ENCODE peak calls at places on chromosomes 2 and 18, in four cellular contexts. F is substantia nigra, U is kidney tubule cell, D is neural progenitor cell. B is an unnamed sample.

GRCh38 chr2:117983040-117983439 is 30.8 kb downstream of the CCDC93 start:
- DNase-seq in F (no peak), U (peak), D (no peak), B (no peak)

GRCh38 chr2:144325086-144325485 is 194.8 kb downstream of the ZEB2 start:
- DNase-seq in F (no peak), U (peak), D (no peak), B (peak)

GRCh38 chr18:74346206-74346605 is 30.6 kb downstream of the C18orf63 start:
- DNase-seq in F (no peak), U (no peak), D (no peak), B (no peak)

GRCh38 chr18:46856975-46857374 is 60.3 kb downstream of the PIAS2 start:
- DNase-seq in F (no peak), U (peak), D (no peak), B (no peak)

GRCh38 chr18:48922801-48923730 is 27.7 kb downstream of the SMAD7 start:
- DNase-seq in F (peak), U (peak), D (peak), B (no peak)

GRCh38 chr2:70923378-70924015 is 12.2 kb upstream of the ATP6V1B1 start:
- DNase-seq in F (no peak), U (no peak), D (peak), B (no peak)

GRCh38 chr2:151765760-151766159 is 31.5 kb upstream of the NEB start:
- DNase-seq in F (no peak), U (no peak), D (peak), B (no peak)

GRCh38 chr2:186522538-186522937 is 36.5 kb downstream of the ZC3H15 start:
- DNase-seq in F (no peak), U (no peak), D (no peak), B (no peak)

GRCh38 chr2:140695163-140695562 is 1435.7 kb downstream of the LRP1B start:
- DNase-seq in F (no peak), U (peak), D (peak), B (peak)

GRCh38 chr2:68253211-68254068 is 1.1 kb upstream of the PPP3R1 start:
- DNase-seq in F (no peak), U (peak), D (peak), B (no peak)

B was measured in NK-92 treated with Interleukin-12 subunit alpha and Interleukin-12 subunit beta, amount 100 ng/mL, for 24 hours.